ENCODE peak calls at places on chromosomes 1 and 21, in four cellular contexts. One of them, this sample, is unnamed.

GRCh38 chr1:81174811-81175476 is 625.8 kb upstream of the ADGRL2 start:
- DNase-seq in RWPE1: peak; percentile 83
- DNase-seq in activated gamma-delta T cell: no peak
- DNase-seq in ovary: no peak
- DNase-seq in this sample: no peak

GRCh38 chr1:241837901-241838300 is 10.1 kb upstream of the EXO1 start:
- DNase-seq in RWPE1: no peak
- DNase-seq in activated gamma-delta T cell: no peak
- DNase-seq in ovary: no peak
- DNase-seq in this sample: peak; percentile 52

GRCh38 chr1:196464545-196464944 is 143.7 kb downstream of the KCNT2 start:
- DNase-seq in RWPE1: no peak
- DNase-seq in activated gamma-delta T cell: no peak
- DNase-seq in ovary: no peak
- DNase-seq in this sample: no peak

GRCh38 chr1:244041475-244042100 is 9.5 kb upstream of the ZBTB18 start:
- DNase-seq in RWPE1: no peak
- DNase-seq in activated gamma-delta T cell: no peak
- DNase-seq in ovary: no peak
- DNase-seq in this sample: no peak

GRCh38 chr21:26432410-26432809 is 140.7 kb downstream of the CYYR1 start:
- DNase-seq in RWPE1: no peak
- DNase-seq in activated gamma-delta T cell: no peak
- DNase-seq in ovary: no peak
- DNase-seq in this sample: no peak

GRCh38 chr21:32940079-32941014 is 85.4 kb upstream of the OLIG2 start:
- DNase-seq in RWPE1: peak; percentile 44
- DNase-seq in activated gamma-delta T cell: no peak
- DNase-seq in ovary: no peak
- DNase-seq in this sample: peak; percentile 11

GRCh38 chr1:57949168-57949567 is 525.3 kb upstream of the DAB1 start:
- DNase-seq in RWPE1: no peak
- DNase-seq in activated gamma-delta T cell: no peak
- DNase-seq in ovary: no peak
- DNase-seq in this sample: no peak

GRCh38 chr1:93641527-93641926 is 40.1 kb downstream of the BCAR3 start:
- DNase-seq in RWPE1: no peak
- DNase-seq in activated gamma-delta T cell: no peak
- DNase-seq in ovary: no peak
- DNase-seq in this sample: no peak

GRCh38 chr1:84946631-84947030 is 50.3 kb downstream of the MCOLN2 start:
- DNase-seq in RWPE1: no peak
- DNase-seq in activated gamma-delta T cell: no peak
- DNase-seq in ovary: no peak
- DNase-seq in this sample: no peak

GRCh38 chr1:42816600-42817439 is at the start of the genes ERMAP and SVBP:
- DNase-seq in RWPE1: peak; percentile 97
- DNase-seq in activated gamma-delta T cell: peak; percentile 94
- DNase-seq in ovary: peak; percentile 95
- DNase-seq in this sample: peak; percentile 73

GRCh38 chr1:39238476-39238875 is 34.0 kb downstream of the MACF1 start:
- DNase-seq in RWPE1: no peak
- DNase-seq in activated gamma-delta T cell: no peak
- DNase-seq in ovary: no peak
- DNase-seq in this sample: peak; percentile 75

GRCh38 chr1:30692948-30693301 is 30.5 kb downstream of the MATN1 start:
- DNase-seq in RWPE1: no peak
- DNase-seq in activated gamma-delta T cell: no peak
- DNase-seq in ovary: no peak
- DNase-seq in this sample: no peak

GRCh38 chr1:235852887-235853286 is 13.8 kb downstream of the LYST start:
- DNase-seq in RWPE1: no peak
- DNase-seq in activated gamma-delta T cell: no peak
- DNase-seq in ovary: no peak
- DNase-seq in this sample: no peak

GRCh38 chr1:158586942-158587341 is 7.2 kb upstream of the OR10X1 start:
- DNase-seq in RWPE1: no peak
- DNase-seq in activated gamma-delta T cell: no peak
- DNase-seq in ovary: no peak
- DNase-seq in this sample: no peak

GRCh38 chr1:43766818-43767525 is 59.6 kb downstream of the ST3GAL3 start:
- DNase-seq in RWPE1: peak; percentile 52
- DNase-seq in activated gamma-delta T cell: no peak
- DNase-seq in ovary: no peak
- DNase-seq in this sample: no peak

GRCh38 chr1:226083303-226084101 is 21.0 kb downstream of the H3-3A start:
- DNase-seq in RWPE1: peak; percentile 98
- DNase-seq in activated gamma-delta T cell: peak; percentile 87
- DNase-seq in ovary: peak; percentile 96
- DNase-seq in this sample: peak; percentile 72

GRCh38 chr1:168053681-168054080 is 83.0 kb downstream of the GPR161 start:
- DNase-seq in RWPE1: no peak
- DNase-seq in activated gamma-delta T cell: no peak
- DNase-seq in ovary: no peak
- DNase-seq in this sample: no peak

GRCh38 chr1:48019714-48020315 is 22.6 kb upstream of the TRABD2B start:
- DNase-seq in RWPE1: no peak
- DNase-seq in activated gamma-delta T cell: no peak
- DNase-seq in ovary: no peak
- DNase-seq in this sample: no peak

GRCh38 chr1:27538793-27539192 is 48.8 kb upstream of the WASF2 start:
- DNase-seq in RWPE1: peak; percentile 75
- DNase-seq in activated gamma-delta T cell: no peak
- DNase-seq in ovary: no peak
- DNase-seq in this sample: no peak

GRCh38 chr21:32423320-32423719 is 10.8 kb downstream of the EVA1C start:
- DNase-seq in RWPE1: peak; percentile 29
- DNase-seq in activated gamma-delta T cell: no peak
- DNase-seq in ovary: no peak
- DNase-seq in this sample: no peak

GRCh38 chr1:31712625-31713024 is 8.8 kb upstream of the COL16A1 start:
- DNase-seq in RWPE1: no peak
- DNase-seq in activated gamma-delta T cell: no peak
- DNase-seq in ovary: peak; percentile 82
- DNase-seq in this sample: no peak

GRCh38 chr1:160830321-160831153 is 32.1 kb downstream of the CD244 start:
- DNase-seq in RWPE1: peak; percentile 49
- DNase-seq in activated gamma-delta T cell: no peak
- DNase-seq in ovary: peak; percentile 45
- DNase-seq in this sample: peak; percentile 47

GRCh38 chr1:38608202-38608864 is 251.2 kb downstream of the RRAGC start:
- DNase-seq in RWPE1: no peak
- DNase-seq in activated gamma-delta T cell: no peak
- DNase-seq in ovary: no peak
- DNase-seq in this sample: no peak

GRCh38 chr1:11065796-11066195 is 6.0 kb upstream of the SRM start:
- DNase-seq in RWPE1: no peak
- DNase-seq in activated gamma-delta T cell: no peak
- DNase-seq in ovary: no peak
- DNase-seq in this sample: no peak

GRCh38 chr1:61887076-61887867 is 145.0 kb downstream of the PATJ start:
- DNase-seq in RWPE1: no peak
- DNase-seq in activated gamma-delta T cell: no peak
- DNase-seq in ovary: no peak
- DNase-seq in this sample: no peak

GRCh38 chr1:205477759-205478247 is 22.0 kb upstream of the BLACAT1 start:
- DNase-seq in RWPE1: peak; percentile 94
- DNase-seq in activated gamma-delta T cell: no peak
- DNase-seq in ovary: peak; percentile 50
- DNase-seq in this sample: peak; percentile 96